ENCODE peak calls at places on chromosomes 16 and 17, in four cellular contexts. One of them, this sample, is unnamed.

GRCh38 chr17:40190197-40191021 is 13.1 kb downstream of the RAPGEFL1 start:
- DNase-seq in HCT116: no peak
- DNase-seq in GM23338: peak
- DNase-seq in K562: no peak
- DNase-seq in this sample: no peak

GRCh38 chr16:86128246-86128645 is 229.3 kb downstream of the IRF8 start:
- DNase-seq in HCT116: no peak
- DNase-seq in K562: no peak
- DNase-seq in GM23338: no peak
- DNase-seq in this sample: no peak

GRCh38 chr16:4506450-4506849 is 30.3 kb downstream of the HMOX2 start:
- DNase-seq in K562: peak
- DNase-seq in HCT116: peak
- DNase-seq in GM23338: peak
- DNase-seq in this sample: no peak

GRCh38 chr17:64355536-64356303 is 34.9 kb downstream of the PECAM1 start:
- DNase-seq in K562: no peak
- DNase-seq in GM23338: no peak
- DNase-seq in HCT116: no peak
- DNase-seq in this sample: no peak

GRCh38 chr17:5788266-5788900 is 204.1 kb upstream of the NLRP1 start:
- DNase-seq in GM23338: no peak
- DNase-seq in HCT116: no peak
- DNase-seq in K562: no peak
- DNase-seq in this sample: no peak

GRCh38 chr17:43442711-43443110 is 41.1 kb upstream of the DHX8 start:
- DNase-seq in HCT116: no peak
- DNase-seq in K562: no peak
- DNase-seq in GM23338: no peak
- DNase-seq in this sample: no peak

GRCh38 chr16:86158688-86159360 is 259.9 kb downstream of the IRF8 start:
- DNase-seq in HCT116: peak
- DNase-seq in K562: no peak
- DNase-seq in GM23338: peak
- DNase-seq in this sample: no peak

GRCh38 chr16:354971-355441 is 2.5 kb upstream of the AXIN1 start:
- DNase-seq in K562: no peak
- DNase-seq in GM23338: no peak
- DNase-seq in HCT116: no peak
- DNase-seq in this sample: no peak

GRCh38 chr17:73474370-73474988 is 162.7 kb upstream of the CDC42EP4 start:
- DNase-seq in K562: peak
- DNase-seq in GM23338: no peak
- DNase-seq in HCT116: peak
- DNase-seq in this sample: no peak

GRCh38 chr16:29192329-29193247 is 207.7 kb downstream of the LAT start:
- DNase-seq in GM23338: no peak
- DNase-seq in K562: peak
- DNase-seq in HCT116: no peak
- DNase-seq in this sample: no peak

GRCh38 chr16:87681990-87682570 is 79.8 kb downstream of the JPH3 start:
- DNase-seq in K562: no peak
- DNase-seq in HCT116: peak
- DNase-seq in GM23338: peak
- DNase-seq in this sample: no peak

GRCh38 chr17:68909066-68909465 is 46.1 kb downstream of the ABCA8 start:
- DNase-seq in GM23338: no peak
- DNase-seq in K562: no peak
- DNase-seq in HCT116: peak
- DNase-seq in this sample: peak

GRCh38 chr16:29784157-29784556 is 6.1 kb downstream of the ZG16 start:
- DNase-seq in HCT116: no peak
- DNase-seq in K562: no peak
- DNase-seq in GM23338: no peak
- DNase-seq in this sample: no peak

GRCh38 chr17:69390735-69391501 is 23.6 kb upstream of the MAP2K6 start:
- DNase-seq in GM23338: no peak
- DNase-seq in HCT116: no peak
- DNase-seq in K562: no peak
- DNase-seq in this sample: no peak

GRCh38 chr17:29148790-29149430 is 31.3 kb downstream of the MYO18A start:
- DNase-seq in GM23338: peak
- DNase-seq in HCT116: peak
- DNase-seq in K562: peak
- DNase-seq in this sample: no peak

GRCh38 chr17:48500435-48501426 is 30.1 kb downstream of the HOXB1 start:
- DNase-seq in HCT116: no peak
- DNase-seq in K562: peak
- DNase-seq in GM23338: peak
- DNase-seq in this sample: no peak

GRCh38 chr17:75654176-75654575 is 12.8 kb downstream of the RECQL5 start:
- DNase-seq in HCT116: no peak
- DNase-seq in K562: no peak
- DNase-seq in GM23338: no peak
- DNase-seq in this sample: no peak

GRCh38 chr17:44444735-44445105 is 55.3 kb upstream of the ITGA2B start:
- DNase-seq in GM23338: no peak
- DNase-seq in K562: no peak
- DNase-seq in HCT116: no peak
- DNase-seq in this sample: no peak

GRCh38 chr16:79393121-79393520 is 207.4 kb downstream of the MAF start:
- DNase-seq in HCT116: no peak
- DNase-seq in GM23338: no peak
- DNase-seq in K562: no peak
- DNase-seq in this sample: no peak

GRCh38 chr16:56357291-56357764 is 68.0 kb downstream of the AMFR start:
- DNase-seq in HCT116: no peak
- DNase-seq in K562: no peak
- DNase-seq in GM23338: peak
- DNase-seq in this sample: no peak

GRCh38 chr17:1180958-1181768 is 1.4 kb upstream of the ABR start:
- DNase-seq in GM23338: peak
- DNase-seq in K562: no peak
- DNase-seq in HCT116: no peak
- DNase-seq in this sample: no peak

GRCh38 chr17:35645923-35646322 is 58.8 kb downstream of the AP2B1 start:
- DNase-seq in HCT116: no peak
- DNase-seq in K562: no peak
- DNase-seq in GM23338: no peak
- DNase-seq in this sample: no peak

GRCh38 chr16:50257876-50258275 is 8.5 kb upstream of the ADCY7 start:
- DNase-seq in HCT116: no peak
- DNase-seq in K562: no peak
- DNase-seq in GM23338: no peak
- DNase-seq in this sample: no peak

GRCh38 chr17:8651013-8651412 is 20.5 kb upstream of the MYH10 start:
- DNase-seq in GM23338: no peak
- DNase-seq in K562: peak
- DNase-seq in HCT116: no peak
- DNase-seq in this sample: no peak

GRCh38 chr17:44402564-44403172 is 13.2 kb upstream of the ITGA2B start:
- DNase-seq in HCT116: no peak
- DNase-seq in K562: no peak
- DNase-seq in GM23338: no peak
- DNase-seq in this sample: no peak

GRCh38 chr16:53545433-53545832 is 42.4 kb upstream of the AKTIP start:
- DNase-seq in GM23338: peak
- DNase-seq in HCT116: no peak
- DNase-seq in K562: no peak
- DNase-seq in this sample: no peak

GRCh38 chr17:59754547-59754946 is 47.1 kb downstream of the VMP1 start:
- DNase-seq in GM23338: no peak
- DNase-seq in HCT116: peak
- DNase-seq in K562: peak
- DNase-seq in this sample: no peak

GRCh38 chr17:71713846-71714245 is 407.0 kb upstream of the SOX9 start:
- DNase-seq in GM23338: no peak
- DNase-seq in HCT116: no peak
- DNase-seq in K562: no peak
- DNase-seq in this sample: no peak

GRCh38 chr17:36485027-36485426 is 1.5 kb upstream of the ZNHIT3 start:
- DNase-seq in K562: no peak
- DNase-seq in HCT116: no peak
- DNase-seq in GM23338: no peak
- DNase-seq in this sample: no peak

GRCh38 chr17:19238167-19238505 is 970 bp downstream of the EPN2 start:
- DNase-seq in K562: peak
- DNase-seq in GM23338: peak
- DNase-seq in HCT116: no peak
- DNase-seq in this sample: no peak

GRCh38 chr17:19244796-19245195 is 7.6 kb downstream of the EPN2 start:
- DNase-seq in HCT116: no peak
- DNase-seq in K562: no peak
- DNase-seq in GM23338: no peak
- DNase-seq in this sample: no peak

GRCh38 chr16:83125999-83126568 is 499.3 kb downstream of the CDH13 start:
- DNase-seq in GM23338: no peak
- DNase-seq in K562: no peak
- DNase-seq in HCT116: no peak
- DNase-seq in this sample: no peak

GRCh38 chr16:86120982-86121242 is 221.9 kb downstream of the IRF8 start:
- DNase-seq in HCT116: no peak
- DNase-seq in K562: no peak
- DNase-seq in GM23338: no peak
- DNase-seq in this sample: no peak

GRCh38 chr17:39739020-39739884 is 1.5 kb downstream of the GRB7 start:
- DNase-seq in HCT116: peak
- DNase-seq in K562: peak
- DNase-seq in GM23338: peak
- DNase-seq in this sample: no peak

GRCh38 chr17:55783684-55784245 is 32.9 kb downstream of the PCTP start:
- DNase-seq in K562: no peak
- DNase-seq in GM23338: no peak
- DNase-seq in HCT116: no peak
- DNase-seq in this sample: peak

GRCh38 chr17:10178789-10179075 is 19.7 kb downstream of the GAS7 start:
- DNase-seq in K562: no peak
- DNase-seq in GM23338: no peak
- DNase-seq in HCT116: no peak
- DNase-seq in this sample: no peak

GRCh38 chr16:81491522-81492188 is 47.0 kb downstream of the CMIP start:
- DNase-seq in GM23338: no peak
- DNase-seq in HCT116: no peak
- DNase-seq in K562: no peak
- DNase-seq in this sample: no peak

DNA sequence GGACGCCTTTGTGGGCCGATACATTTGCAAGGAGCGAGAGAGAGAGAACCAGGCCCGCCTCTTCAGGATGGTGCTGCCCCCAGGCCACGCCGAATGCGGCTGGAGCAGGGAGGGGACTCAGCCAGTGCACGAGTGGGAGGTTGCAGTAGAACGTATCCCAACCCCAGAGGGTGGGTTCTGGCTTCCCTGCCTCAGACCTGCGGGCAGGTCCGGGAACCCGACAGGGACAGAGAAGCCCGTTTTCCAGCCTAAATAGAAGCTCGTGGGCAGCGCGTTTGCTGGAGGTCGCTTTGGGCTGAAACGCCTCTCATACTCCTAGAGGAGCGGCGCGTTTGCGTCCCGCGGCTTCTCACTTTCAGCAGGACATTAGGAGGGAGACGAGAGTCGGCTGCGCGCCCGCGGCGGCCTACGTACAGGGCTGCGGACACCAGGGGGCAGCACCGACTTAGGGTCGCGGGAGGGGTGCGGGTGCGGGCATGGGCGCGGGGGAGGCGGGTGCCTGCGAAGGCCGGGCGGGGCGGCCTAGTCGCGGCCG is 11.0 kb downstream of the TBX2 start:
- DNase-seq in GM23338: peak
- DNase-seq in HCT116: no peak
- DNase-seq in K562: no peak
- DNase-seq in this sample: no peak
- TF ChIP-seq POLR2AphosphoS5 in GM23338: no peak
- TF ChIP-seq POLR2AphosphoS5 in HCT116: no peak
- TF ChIP-seq POLR2AphosphoS5 in K562: no peak
- TF ChIP-seq POLR2AphosphoS5 in this sample: no peak

DNA sequence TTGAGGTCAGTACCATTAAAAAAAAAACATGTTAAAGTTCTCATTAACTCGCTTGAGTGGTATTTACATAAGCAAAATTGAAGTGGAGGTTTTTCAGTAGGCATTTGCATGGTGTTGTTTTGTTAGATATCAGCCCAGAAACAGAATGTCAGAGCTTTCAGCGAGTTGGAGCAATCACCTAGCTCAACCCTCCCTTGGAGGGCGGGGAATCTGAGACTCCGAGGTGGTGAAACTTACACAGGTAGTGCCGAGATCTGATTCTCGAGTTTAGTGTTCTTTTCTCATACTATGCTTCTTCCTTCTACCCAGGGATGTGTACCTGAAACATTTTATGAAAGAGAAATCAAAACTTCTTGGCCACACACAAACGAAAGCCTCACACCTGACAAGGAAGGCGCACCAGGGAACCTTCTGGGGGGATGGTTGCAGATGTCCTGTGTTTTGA is 6.6 kb downstream of the SEC14L1 start:
- DNase-seq in K562: no peak
- DNase-seq in HCT116: no peak
- DNase-seq in GM23338: no peak
- DNase-seq in this sample: no peak
- H3K4me3 ChIP-seq in K562: no peak
- H3K4me3 ChIP-seq in HCT116: no peak
- H3K4me3 ChIP-seq in GM23338: no peak
- H3K4me3 ChIP-seq in this sample: no peak

DNA sequence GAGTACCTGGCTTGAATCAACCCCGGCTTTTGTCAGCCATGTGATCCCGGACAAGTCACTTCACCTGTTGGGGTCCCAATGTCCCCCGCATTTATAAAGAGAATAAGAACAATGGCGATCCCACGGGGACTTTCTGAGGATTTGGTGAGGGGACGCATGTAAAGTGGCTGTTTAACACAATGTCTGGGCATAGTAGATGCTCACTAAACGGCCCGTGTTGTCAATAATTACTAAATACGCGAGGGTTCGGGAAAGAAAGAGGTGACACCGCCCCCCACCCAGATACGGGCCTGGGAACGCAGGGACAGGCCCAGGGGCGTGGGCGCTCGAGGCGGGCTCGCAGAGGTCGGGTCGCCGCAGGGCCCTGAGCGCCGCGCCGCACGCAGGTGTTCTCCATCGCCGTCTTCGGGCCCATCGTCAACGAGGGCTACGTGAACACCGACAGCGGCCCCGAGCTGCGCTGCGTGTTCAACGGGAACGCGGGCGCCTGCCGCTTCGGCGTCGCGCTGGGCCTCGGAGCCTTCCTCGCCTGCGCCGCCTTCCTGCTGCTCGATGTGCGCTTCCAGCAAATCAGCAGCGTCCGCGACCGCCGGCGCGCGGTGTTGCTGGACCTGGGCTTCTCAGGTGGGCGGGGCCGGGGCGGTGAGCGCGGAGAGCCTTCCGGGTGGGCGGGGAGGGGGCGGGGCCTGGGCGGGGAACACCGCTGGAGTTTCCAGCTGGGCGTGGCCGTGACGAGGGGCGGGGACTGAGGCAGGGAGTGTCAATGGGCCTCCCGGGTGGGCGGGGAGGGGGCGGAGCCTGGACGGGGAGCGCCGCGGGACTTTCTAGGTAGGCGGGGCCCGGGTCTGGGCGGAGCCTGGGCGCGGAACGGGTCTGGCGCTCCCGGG is 2.1 kb downstream of the SYNGR3 start:
- DNase-seq in HCT116: peak
- DNase-seq in K562: peak
- DNase-seq in GM23338: peak
- DNase-seq in this sample: peak
- TF ChIP-seq EZH2 in HCT116: no peak
- TF ChIP-seq EZH2 in K562: no peak
- TF ChIP-seq EZH2 in GM23338: peak
- TF ChIP-seq EZH2 in this sample: no peak

GRCh38 chr16:84550096-84550495 is 45.6 kb upstream of the MEAK7 start:
- DNase-seq in HCT116: no peak
- DNase-seq in K562: no peak
- DNase-seq in GM23338: no peak
- DNase-seq in this sample: no peak
- TF ChIP-seq POLR2AphosphoS5 in HCT116: no peak
- TF ChIP-seq POLR2AphosphoS5 in K562: no peak
- TF ChIP-seq POLR2AphosphoS5 in GM23338: no peak
- TF ChIP-seq POLR2AphosphoS5 in this sample: no peak

This sample was measured in SK-N-MC.